ENCODE peak calls at places on chromosomes 2 and 18, in six cellular contexts. One of them, this sample, is unnamed.

GRCh38 chr2:48195168-48195567 is 288.9 kb upstream of the FBXO11 start:
- DNase-seq in Peyer's patch: no peak
- DNase-seq in MCF 10A: no peak
- DNase-seq in HFF-Myc: no peak
- DNase-seq in spleen: no peak
- DNase-seq in endothelial cell: no peak
- DNase-seq in this sample: no peak

GRCh38 chr2:240604291-240604938 is 17.9 kb downstream of the CAPN10 start:
- DNase-seq in Peyer's patch: peak
- DNase-seq in MCF 10A: no peak
- DNase-seq in HFF-Myc: no peak
- DNase-seq in spleen: peak
- DNase-seq in endothelial cell: peak
- DNase-seq in this sample: no peak

GRCh38 chr18:49377742-49378141 is 82.7 kb downstream of the DYM start:
- DNase-seq in Peyer's patch: no peak
- DNase-seq in MCF 10A: no peak
- DNase-seq in HFF-Myc: no peak
- DNase-seq in spleen: no peak
- DNase-seq in endothelial cell: no peak
- DNase-seq in this sample: no peak

GRCh38 chr18:78993014-78993926 is 13.7 kb downstream of the SALL3 start:
- DNase-seq in Peyer's patch: no peak
- DNase-seq in MCF 10A: no peak
- DNase-seq in HFF-Myc: no peak
- DNase-seq in spleen: no peak
- DNase-seq in endothelial cell: no peak
- DNase-seq in this sample: no peak

GRCh38 chr2:200852605-200853004 is 11.9 kb downstream of the CLK1 start:
- DNase-seq in Peyer's patch: no peak
- DNase-seq in MCF 10A: no peak
- DNase-seq in HFF-Myc: no peak
- DNase-seq in spleen: no peak
- DNase-seq in endothelial cell: no peak
- DNase-seq in this sample: no peak

GRCh38 chr2:188381614-188382013 is 89.9 kb downstream of the GULP1 start:
- DNase-seq in Peyer's patch: no peak
- DNase-seq in MCF 10A: peak
- DNase-seq in HFF-Myc: no peak
- DNase-seq in spleen: no peak
- DNase-seq in endothelial cell: no peak
- DNase-seq in this sample: peak

GRCh38 chr18:74715306-74715705 is 117.6 kb downstream of the ZNF407 start:
- DNase-seq in Peyer's patch: no peak
- DNase-seq in MCF 10A: no peak
- DNase-seq in HFF-Myc: no peak
- DNase-seq in spleen: no peak
- DNase-seq in endothelial cell: no peak
- DNase-seq in this sample: no peak

GRCh38 chr2:176709541-176709951 is 440.3 kb downstream of the MTX2 start:
- DNase-seq in Peyer's patch: no peak
- DNase-seq in MCF 10A: no peak
- DNase-seq in HFF-Myc: peak
- DNase-seq in spleen: no peak
- DNase-seq in endothelial cell: no peak
- DNase-seq in this sample: no peak

GRCh38 chr2:163610817-163611556 is 124.8 kb downstream of the FIGN start:
- DNase-seq in Peyer's patch: no peak
- DNase-seq in MCF 10A: no peak
- DNase-seq in HFF-Myc: no peak
- DNase-seq in spleen: no peak
- DNase-seq in endothelial cell: peak
- DNase-seq in this sample: no peak

GRCh38 chr2:290090-290722 is 2.3 kb upstream of the ALKAL2 start:
- DNase-seq in Peyer's patch: peak
- DNase-seq in MCF 10A: peak
- DNase-seq in HFF-Myc: peak
- DNase-seq in spleen: peak
- DNase-seq in endothelial cell: peak
- DNase-seq in this sample: peak

GRCh38 chr2:42077343-42077742 is 29.5 kb downstream of the PKDCC start:
- DNase-seq in Peyer's patch: no peak
- DNase-seq in MCF 10A: no peak
- DNase-seq in HFF-Myc: no peak
- DNase-seq in spleen: peak
- DNase-seq in endothelial cell: no peak
- DNase-seq in this sample: no peak

GRCh38 chr18:63421514-63421913 is 762 bp downstream of the VPS4B start:
- DNase-seq in Peyer's patch: no peak
- DNase-seq in MCF 10A: no peak
- DNase-seq in HFF-Myc: no peak
- DNase-seq in spleen: no peak
- DNase-seq in endothelial cell: no peak
- DNase-seq in this sample: peak

GRCh38 chr18:63427566-63427965 is 5.3 kb upstream of the VPS4B start:
- DNase-seq in Peyer's patch: peak
- DNase-seq in MCF 10A: peak
- DNase-seq in HFF-Myc: no peak
- DNase-seq in spleen: no peak
- DNase-seq in endothelial cell: no peak
- DNase-seq in this sample: peak

GRCh38 chr18:63422087-63422861 is at the start of gene VPS4B:
- DNase-seq in Peyer's patch: peak
- DNase-seq in MCF 10A: peak
- DNase-seq in HFF-Myc: peak
- DNase-seq in spleen: peak
- DNase-seq in endothelial cell: peak
- DNase-seq in this sample: peak

GRCh38 chr18:63422862-63423304 is 607 bp upstream of the VPS4B start:
- DNase-seq in Peyer's patch: no peak
- DNase-seq in MCF 10A: no peak
- DNase-seq in HFF-Myc: no peak
- DNase-seq in spleen: peak
- DNase-seq in endothelial cell: no peak
- DNase-seq in this sample: no peak
- TF ChIP-seq CTCF in Peyer's patch: no peak
- TF ChIP-seq CTCF in MCF 10A: no peak
- TF ChIP-seq CTCF in HFF-Myc: no peak
- TF ChIP-seq CTCF in spleen: no peak
- TF ChIP-seq CTCF in endothelial cell: no peak
- TF ChIP-seq CTCF in this sample: peak

DNA sequence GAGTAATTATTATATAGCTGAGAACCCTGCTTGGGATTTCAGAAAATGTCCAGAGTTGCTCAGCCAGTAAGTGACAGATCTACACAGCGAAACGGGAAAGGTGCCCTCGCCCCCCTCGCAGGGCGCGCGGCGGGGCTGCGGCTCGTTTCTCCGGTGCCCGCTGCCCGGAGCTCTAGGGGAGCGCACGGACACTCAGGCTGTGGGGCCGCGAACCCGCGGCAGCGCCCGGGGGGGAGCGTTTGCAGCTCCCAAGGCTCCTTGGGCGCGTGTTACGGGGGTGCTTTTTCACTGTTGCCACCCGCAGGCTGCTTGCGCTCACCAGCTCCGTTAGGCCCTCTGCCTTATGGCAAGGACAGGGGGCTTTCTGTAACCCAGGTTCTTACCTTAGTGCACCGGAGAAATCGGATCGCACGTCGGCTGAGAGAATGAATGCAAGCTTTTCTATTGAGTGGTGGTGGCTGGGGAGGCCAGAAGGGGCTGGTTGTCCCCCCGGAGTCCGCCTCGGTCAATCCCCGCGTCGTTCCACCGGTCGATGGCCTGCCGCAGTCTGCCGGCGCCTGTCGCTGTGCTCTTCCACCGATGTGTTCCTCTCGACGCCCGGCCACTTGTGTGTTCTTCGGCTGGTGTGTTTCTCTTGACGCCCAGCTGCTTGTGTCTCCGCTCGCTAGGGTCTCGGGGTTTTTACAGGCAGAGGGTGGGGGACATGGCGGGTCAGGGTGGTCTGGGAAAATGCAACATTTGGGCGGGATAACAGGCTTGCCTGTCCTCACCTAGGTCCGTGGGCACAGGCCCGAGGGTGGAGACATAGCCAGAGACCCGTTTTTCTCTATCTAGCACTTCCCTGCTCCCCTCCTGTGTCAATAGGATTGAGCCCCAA is 758.8 kb upstream of the DDX18 start:
- DNase-seq in Peyer's patch: no peak
- DNase-seq in MCF 10A: no peak
- DNase-seq in HFF-Myc: no peak
- DNase-seq in spleen: no peak
- DNase-seq in endothelial cell: no peak
- DNase-seq in this sample: no peak
- TF ChIP-seq CTCF in Peyer's patch: no peak
- TF ChIP-seq CTCF in MCF 10A: no peak
- TF ChIP-seq CTCF in HFF-Myc: no peak
- TF ChIP-seq CTCF in spleen: no peak
- TF ChIP-seq CTCF in endothelial cell: no peak
- TF ChIP-seq CTCF in this sample: no peak

GRCh38 chr2:65382776-65383357 is 49.5 kb downstream of the SPRED2 start:
- DNase-seq in Peyer's patch: peak
- DNase-seq in MCF 10A: peak
- DNase-seq in HFF-Myc: no peak
- DNase-seq in spleen: peak
- DNase-seq in endothelial cell: no peak
- DNase-seq in this sample: peak
- TF ChIP-seq CTCF in Peyer's patch: no peak
- TF ChIP-seq CTCF in MCF 10A: no peak
- TF ChIP-seq CTCF in HFF-Myc: no peak
- TF ChIP-seq CTCF in spleen: no peak
- TF ChIP-seq CTCF in endothelial cell: no peak
- TF ChIP-seq CTCF in this sample: peak

DNA sequence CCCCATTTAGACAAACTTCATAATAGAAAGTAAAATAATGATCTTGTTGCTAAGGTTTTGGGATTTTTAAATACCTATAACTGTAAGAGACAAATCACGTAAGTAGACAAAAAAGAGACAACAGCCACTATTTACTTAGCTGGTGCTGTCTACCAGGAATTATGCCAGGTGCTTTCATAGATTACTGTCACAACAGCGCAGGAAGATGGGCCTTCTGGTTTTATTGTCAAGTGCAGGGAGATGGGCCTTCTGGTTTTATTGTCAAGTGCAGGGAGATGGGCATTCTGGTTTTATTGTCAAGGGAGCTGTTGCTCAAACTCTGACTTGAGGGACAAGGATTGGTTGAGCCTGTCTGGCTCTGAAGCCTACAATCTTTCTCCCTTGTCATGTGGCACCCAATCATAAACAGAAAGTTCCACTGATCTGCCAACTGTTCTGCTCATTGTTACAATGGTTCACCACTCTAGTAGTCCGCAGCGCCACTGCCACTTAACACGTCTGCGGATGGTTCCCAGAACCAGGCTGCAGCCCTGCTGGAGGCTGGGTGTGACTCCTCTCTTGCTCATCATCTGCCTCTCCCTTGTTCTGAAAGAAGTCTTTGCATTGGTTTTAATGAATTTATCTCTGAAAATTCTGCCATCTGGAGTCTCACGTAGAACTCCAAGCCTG is 95.1 kb downstream of the RNF144A start:
- DNase-seq in Peyer's patch: no peak
- DNase-seq in MCF 10A: peak
- DNase-seq in HFF-Myc: no peak
- DNase-seq in spleen: peak
- DNase-seq in endothelial cell: no peak
- DNase-seq in this sample: peak
- TF ChIP-seq CTCF in Peyer's patch: no peak
- TF ChIP-seq CTCF in MCF 10A: no peak
- TF ChIP-seq CTCF in HFF-Myc: no peak
- TF ChIP-seq CTCF in spleen: no peak
- TF ChIP-seq CTCF in endothelial cell: no peak
- TF ChIP-seq CTCF in this sample: peak

GRCh38 chr2:40844353-40845277 is 392.7 kb upstream of the SLC8A1 start:
- DNase-seq in Peyer's patch: no peak
- DNase-seq in MCF 10A: peak
- DNase-seq in HFF-Myc: no peak
- DNase-seq in spleen: no peak
- DNase-seq in endothelial cell: no peak
- DNase-seq in this sample: peak
- TF ChIP-seq CTCF in Peyer's patch: no peak
- TF ChIP-seq CTCF in MCF 10A: peak
- TF ChIP-seq CTCF in HFF-Myc: no peak
- TF ChIP-seq CTCF in spleen: no peak
- TF ChIP-seq CTCF in endothelial cell: peak
- TF ChIP-seq CTCF in this sample: peak

GRCh38 chr18:12279781-12280531 is 25.8 kb downstream of the CIDEA start:
- DNase-seq in Peyer's patch: no peak
- DNase-seq in MCF 10A: no peak
- DNase-seq in HFF-Myc: no peak
- DNase-seq in spleen: no peak
- DNase-seq in endothelial cell: no peak
- DNase-seq in this sample: no peak

GRCh38 chr18:12281861-12282260 is 26.2 kb upstream of the TUBB6 start:
- DNase-seq in Peyer's patch: no peak
- DNase-seq in MCF 10A: no peak
- DNase-seq in HFF-Myc: no peak
- DNase-seq in spleen: no peak
- DNase-seq in endothelial cell: no peak
- DNase-seq in this sample: no peak

GRCh38 chr18:12283666-12284065 is 24.4 kb upstream of the TUBB6 start:
- DNase-seq in Peyer's patch: no peak
- DNase-seq in MCF 10A: no peak
- DNase-seq in HFF-Myc: no peak
- DNase-seq in spleen: no peak
- DNase-seq in endothelial cell: no peak
- DNase-seq in this sample: no peak

GRCh38 chr18:12282436-12283039 is 25.5 kb upstream of the TUBB6 start:
- DNase-seq in Peyer's patch: no peak
- DNase-seq in MCF 10A: peak
- DNase-seq in HFF-Myc: no peak
- DNase-seq in spleen: no peak
- DNase-seq in endothelial cell: no peak
- DNase-seq in this sample: peak

GRCh38 chr18:12283256-12283655 is 24.8 kb upstream of the TUBB6 start:
- DNase-seq in Peyer's patch: no peak
- DNase-seq in MCF 10A: peak
- DNase-seq in HFF-Myc: no peak
- DNase-seq in spleen: no peak
- DNase-seq in endothelial cell: peak
- DNase-seq in this sample: peak
- TF ChIP-seq CTCF in Peyer's patch: no peak
- TF ChIP-seq CTCF in MCF 10A: no peak
- TF ChIP-seq CTCF in HFF-Myc: peak
- TF ChIP-seq CTCF in spleen: no peak
- TF ChIP-seq CTCF in endothelial cell: peak
- TF ChIP-seq CTCF in this sample: peak

GRCh38 chr2:202871161-202872141 is at the start of gene ICA1L:
- DNase-seq in Peyer's patch: peak
- DNase-seq in MCF 10A: peak
- DNase-seq in HFF-Myc: no peak
- DNase-seq in spleen: peak
- DNase-seq in endothelial cell: peak
- DNase-seq in this sample: peak
- TF ChIP-seq CTCF in Peyer's patch: no peak
- TF ChIP-seq CTCF in MCF 10A: no peak
- TF ChIP-seq CTCF in HFF-Myc: no peak
- TF ChIP-seq CTCF in spleen: no peak
- TF ChIP-seq CTCF in endothelial cell: no peak
- TF ChIP-seq CTCF in this sample: no peak